ENCODE peak calls at places on chromosome 14, in eight cellular contexts. P is left ventricle myocardium inferior; A is esophagus squamous epithelium; O is MCF 10A; Y is pancreas; Q is CD4-positive, alpha-beta T cell; J is tibial nerve; E is fibroblast of lung. Z is an unnamed sample.

GRCh38 chr14:103839569-103839968 is 7.8 kb downstream of the PPP1R13B start:
- DNase-seq in J (no peak), Y (no peak), A (no peak), P (no peak), O (no peak), Q (no peak), E (no peak), Z (no peak)

GRCh38 chr14:63727231-63727735 is 582 bp downstream of the SGPP1 start:
- DNase-seq in O (peak), E (peak), Y (peak), J (peak), A (no peak), P (peak), Q (no peak), Z (peak)

GRCh38 chr14:100056964-100057817 is 8.0 kb upstream of the EVL start:
- DNase-seq in J (no peak), Y (no peak), P (no peak), O (peak), Q (no peak), A (no peak), E (peak), Z (no peak)

GRCh38 chr14:24095196-24096068 is 1.3 kb downstream of the PCK2 start:
- DNase-seq in E (peak), J (peak), Y (no peak), O (peak), Q (no peak), A (no peak), P (peak), Z (peak)

GRCh38 chr14:90061849-90062794 is at the start of gene KCNK13:
- DNase-seq in A (no peak), P (peak), E (no peak), Y (peak), J (no peak), O (no peak), Q (no peak), Z (no peak)

GRCh38 chr14:71062581-71063303 is 155.5 kb downstream of the PCNX1 start:
- DNase-seq in E (peak), Q (no peak), J (no peak), Y (no peak), O (peak), A (no peak), P (no peak), Z (no peak)

GRCh38 chr14:65302571-65303184 is 109.9 kb upstream of the FUT8 start:
- DNase-seq in O (peak), E (no peak), A (no peak), Y (no peak), J (no peak), P (no peak), Q (no peak), Z (no peak)

GRCh38 chr14:101010293-101010692 is 106.8 kb upstream of the RTL1 start:
- DNase-seq in Y (no peak), P (no peak), O (no peak), E (no peak), Q (no peak), A (no peak), J (no peak), Z (no peak)

GRCh38 chr14:90382491-90383125 is 14.2 kb upstream of the CALM1 start:
- DNase-seq in P (peak), A (no peak), Y (peak), E (peak), J (peak), O (no peak), Q (peak), Z (no peak)

GRCh38 chr14:101077511-101078074 is 174.1 kb upstream of the RTL1 start:
- DNase-seq in Y (peak), O (no peak), Q (no peak), J (no peak), A (no peak), E (no peak), P (no peak), Z (peak)

DNA sequence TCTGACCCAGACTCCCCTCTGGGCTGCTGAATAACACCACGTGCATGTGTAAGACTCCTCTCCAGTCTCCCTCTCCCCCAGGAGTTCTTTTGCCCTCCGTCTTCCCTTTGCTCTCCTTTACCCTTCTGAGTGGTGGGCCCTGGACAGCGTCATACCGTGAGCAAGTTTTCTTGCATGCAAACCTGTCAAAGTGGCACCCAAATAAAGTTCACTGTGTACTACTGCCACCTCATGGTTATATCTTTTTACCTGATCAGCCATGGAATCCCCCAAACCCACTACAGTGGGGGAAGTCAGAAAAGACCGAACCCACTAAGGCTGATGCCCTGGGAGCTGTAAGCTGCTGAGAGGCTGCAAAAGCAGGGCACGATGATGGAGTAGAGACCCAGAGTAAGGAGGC is 131.1 kb upstream of the VRK1 start:
- DNase-seq in Y (no peak), E (no peak), O (no peak), Q (no peak), A (no peak), J (no peak), P (no peak), Z (no peak)
- TF ChIP-seq CTCF in Y (no peak), E (no peak), O (no peak), Q (no peak), A (no peak), J (no peak), P (no peak), Z (no peak)

DNA sequence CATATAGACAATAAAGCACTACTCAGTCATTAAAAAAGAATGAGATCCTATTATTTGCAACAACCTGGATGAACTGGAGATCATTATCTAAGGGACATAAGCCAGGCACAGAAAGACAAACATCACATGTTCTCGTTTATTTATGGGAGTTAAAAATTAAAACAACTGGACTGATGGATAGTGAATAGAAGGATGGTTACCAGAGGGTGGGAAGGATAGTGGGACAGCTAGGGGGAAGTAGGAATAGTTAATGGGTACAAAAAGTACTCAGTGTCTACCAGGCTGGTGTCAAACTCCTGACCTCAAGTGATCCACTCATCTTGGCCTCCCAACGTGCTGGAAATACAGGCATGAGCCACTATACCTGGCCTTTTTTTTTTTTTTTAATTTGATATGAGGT is 56.7 kb upstream of the KTN1 start:
- DNase-seq in O (no peak), Q (no peak), P (no peak), A (no peak), J (no peak), Y (no peak), E (no peak), Z (no peak)
- TF ChIP-seq CTCF in O (no peak), Q (no peak), P (no peak), A (no peak), J (no peak), Y (no peak), E (no peak), Z (no peak)

DNA sequence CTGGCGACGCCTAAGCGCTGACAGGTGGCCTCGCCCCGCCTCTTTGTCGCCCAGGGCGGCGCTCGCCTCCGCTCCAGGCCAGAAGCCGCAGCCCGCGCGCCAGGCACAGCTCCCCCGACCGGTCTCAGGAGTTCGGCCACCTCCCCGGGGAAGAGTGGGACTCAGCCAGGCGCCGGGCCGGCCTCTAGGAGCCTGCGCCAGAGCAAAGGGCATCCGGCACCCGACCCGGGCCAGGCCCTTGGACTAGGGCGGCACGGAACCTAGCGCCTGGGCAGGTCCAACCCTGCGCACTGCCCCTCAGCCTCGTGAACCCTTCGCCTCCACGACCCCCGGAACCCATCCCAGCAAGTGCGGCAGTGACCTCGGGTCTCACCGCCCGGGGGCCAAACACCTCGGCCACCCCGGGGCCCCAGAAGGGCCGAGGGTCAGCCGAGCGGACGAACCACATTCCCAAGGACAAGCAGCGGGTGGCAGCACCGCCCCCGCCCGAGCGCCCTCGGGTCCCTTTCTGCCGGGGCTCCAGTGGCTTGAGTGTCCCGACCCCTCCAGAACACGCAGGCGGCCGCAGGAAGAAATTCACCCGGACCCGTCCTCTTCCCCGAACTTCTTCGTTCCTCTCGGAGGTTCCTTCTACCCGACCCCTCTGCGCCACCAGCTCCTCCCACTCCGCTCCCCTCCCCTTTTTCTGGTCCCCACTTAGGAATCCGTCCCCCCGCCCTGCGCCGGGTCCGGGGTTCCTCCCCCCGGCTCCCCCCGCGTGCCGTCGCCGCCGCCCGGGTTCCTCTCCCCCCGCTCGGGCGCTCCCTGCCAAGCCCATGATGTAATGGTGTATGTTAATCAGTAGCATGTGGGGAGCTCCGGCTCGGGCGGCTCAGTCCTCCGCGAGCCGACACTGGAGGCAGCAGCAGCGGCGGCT is 1.4 kb upstream of the SAMD4A start:
- DNase-seq in E (peak), O (peak), A (peak), Q (peak), P (peak), Y (peak), J (peak), Z (peak)
- TF ChIP-seq CTCF in E (no peak), O (no peak), A (peak), Q (no peak), P (peak), Y (no peak), J (no peak), Z (no peak)

DNA sequence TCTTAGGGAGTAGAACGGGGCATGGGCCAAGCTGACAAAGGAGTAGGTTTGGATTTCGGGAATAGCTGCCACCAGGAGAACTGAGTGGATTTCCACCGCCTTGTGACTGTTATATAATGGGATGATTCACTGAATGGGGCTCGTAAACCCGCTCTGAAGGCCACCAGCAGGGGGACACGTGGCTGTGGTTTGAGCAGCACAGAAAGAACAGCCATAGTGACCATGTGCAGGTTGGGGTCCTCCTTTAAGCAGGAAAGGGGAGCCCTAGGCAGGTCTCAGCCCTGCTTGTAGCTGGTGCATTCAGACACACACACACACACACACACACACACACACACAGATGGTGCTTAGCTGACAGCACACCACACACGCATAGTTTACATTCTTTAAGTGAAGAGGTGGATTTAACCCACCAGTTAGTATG is 8.6 kb upstream of the ASB2 start:
- DNase-seq in E (peak), J (no peak), A (no peak), P (peak), Y (no peak), O (peak), Q (no peak), Z (no peak)
- TF ChIP-seq CTCF in E (peak), J (no peak), A (peak), P (peak), Y (peak), O (peak), Q (no peak), Z (no peak)

GRCh38 chr14:22560638-22561365 is 28.2 kb downstream of the DAD1 start:
- DNase-seq in P (no peak), J (no peak), E (no peak), A (no peak), Q (no peak), O (no peak), Y (no peak), Z (no peak)

GRCh38 chr14:22557846-22558220 is 31.2 kb downstream of the DAD1 start:
- DNase-seq in Q (no peak), J (no peak), Y (no peak), A (no peak), P (no peak), E (no peak), O (no peak), Z (no peak)

GRCh38 chr14:22558221-22558913 is 30.7 kb downstream of the DAD1 start:
- DNase-seq in J (no peak), Q (peak), E (no peak), A (no peak), O (no peak), P (no peak), Y (no peak), Z (no peak)

GRCh38 chr14:22556990-22557623 is 31.9 kb downstream of the DAD1 start:
- DNase-seq in J (peak), E (peak), P (peak), A (no peak), Y (peak), O (peak), Q (peak), Z (peak)

GRCh38 chr14:22559041-22559440 is 30.0 kb downstream of the DAD1 start:
- DNase-seq in Q (no peak), A (no peak), P (no peak), E (no peak), J (no peak), O (no peak), Y (no peak), Z (no peak)
- TF ChIP-seq CTCF in Q (no peak), A (no peak), P (no peak), E (no peak), J (no peak), O (no peak), Y (no peak), Z (no peak)

DNA sequence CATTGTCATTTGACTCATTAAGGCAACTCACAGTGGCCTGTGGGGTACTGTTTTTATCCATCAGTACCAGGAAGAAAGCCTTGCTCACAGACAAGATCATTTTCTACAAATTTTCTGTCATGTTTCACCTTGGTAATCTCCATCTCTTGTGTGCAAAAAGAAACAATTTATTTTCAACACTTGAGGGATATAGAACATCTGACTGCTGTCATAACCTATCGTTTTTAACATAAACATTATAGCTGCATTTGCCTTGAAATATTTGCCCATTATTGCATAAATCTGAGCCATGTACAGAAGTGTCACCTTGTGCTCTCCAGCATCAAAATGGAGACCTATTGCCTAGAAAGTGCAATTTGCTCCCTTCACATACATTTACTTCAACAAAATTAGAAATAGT is 300.8 kb downstream of the NPAS3 start:
- DNase-seq in Y (no peak), Q (no peak), O (no peak), J (no peak), A (no peak), P (no peak), E (no peak), Z (no peak)
- TF ChIP-seq CTCF in Y (no peak), Q (no peak), O (no peak), J (no peak), A (no peak), P (no peak), E (no peak), Z (no peak)

GRCh38 chr14:56482306-56482705 is 97.3 kb upstream of the TMEM260 start:
- DNase-seq in P (no peak), O (peak), J (no peak), Y (no peak), A (no peak), Q (no peak), E (peak), Z (no peak)
- TF ChIP-seq CTCF in P (no peak), O (no peak), J (no peak), Y (no peak), A (no peak), Q (no peak), E (no peak), Z (no peak)

DNA sequence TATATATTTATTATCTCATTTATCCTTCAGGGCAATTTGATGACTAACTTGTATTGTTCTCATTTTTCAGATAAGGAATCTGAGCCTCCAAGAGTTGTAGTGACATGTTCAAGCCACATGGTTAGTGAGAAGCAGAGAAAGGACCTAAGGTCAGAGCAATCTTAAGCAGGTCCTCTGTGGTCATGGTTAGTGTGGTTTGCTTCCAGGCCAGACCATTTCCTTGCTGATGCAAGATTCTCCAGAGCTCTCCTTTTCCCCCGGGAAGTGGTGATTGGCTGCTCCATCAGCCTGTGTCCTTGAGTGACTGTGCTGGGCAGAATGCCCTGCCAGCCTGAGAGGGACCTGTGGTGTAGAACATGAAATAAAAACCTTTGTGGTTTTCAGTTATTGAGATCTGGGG is 141.3 kb downstream of the KTN1 start:
- DNase-seq in Y (no peak), E (peak), P (no peak), J (no peak), A (no peak), Q (no peak), O (peak), Z (no peak)
- TF ChIP-seq CTCF in Y (no peak), E (no peak), P (no peak), J (no peak), A (no peak), Q (no peak), O (no peak), Z (no peak)